ENCODE peak calls at places on chromosomes 6 and 20, in four cellular contexts. P is GM12878, K is psoas muscle, O is breast epithelium. L is an unnamed sample.

GRCh38 chr20:58236612-58237317 is 8.3 kb upstream of the ANKRD60 start:
- DNase-seq in K (peak; percentile 84), P (peak; percentile 12), O (peak; percentile 30), L (peak; percentile 94)

GRCh38 chr6:25329156-25329555 is 50.0 kb downstream of the CARMIL1 start:
- DNase-seq in O (no peak), P (no peak), K (no peak), L (no peak)

GRCh38 chr20:63349516-63349895 is 11.6 kb downstream of the CHRNA4 start:
- DNase-seq in K (no peak), O (no peak), P (no peak), L (no peak)

GRCh38 chr6:52953911-52954839 is 40.9 kb downstream of the GSTA4 start:
- DNase-seq in O (no peak), P (no peak), K (no peak), L (no peak)

GRCh38 chr6:127199470-127199869 is 67.2 kb upstream of the RNF146 start:
- DNase-seq in O (no peak), K (no peak), P (no peak), L (no peak)

GRCh38 chr6:69216127-69216526 is 580.7 kb downstream of the LMBRD1 start:
- DNase-seq in K (no peak), O (no peak), P (no peak), L (no peak)

GRCh38 chr6:146289816-146290588 is 253.6 kb upstream of the RAB32 start:
- DNase-seq in P (no peak), O (no peak), K (no peak), L (no peak)

GRCh38 chr6:113057567-113058053 is 710.5 kb downstream of the RFPL4B start:
- DNase-seq in P (no peak), O (no peak), K (no peak), L (no peak)

GRCh38 chr6:134619789-134620188 is 301.9 kb upstream of the SGK1 start:
- DNase-seq in P (no peak), K (no peak), O (no peak), L (no peak)

GRCh38 chr6:153167026-153167891 is 36.2 kb upstream of the RGS17 start:
- DNase-seq in P (no peak), O (no peak), K (no peak), L (no peak)

GRCh38 chr20:44861547-44862006 is 23.9 kb upstream of the YWHAB start:
- DNase-seq in P (no peak), K (peak; percentile 69), O (no peak), L (no peak)

GRCh38 chr20:48716086-48716485 is 111.7 kb downstream of the PREX1 start:
- DNase-seq in K (no peak), P (no peak), O (no peak), L (no peak)

GRCh38 chr6:32854376-32855178 is 585 bp downstream of the PSMB9 start:
- DNase-seq in K (no peak), O (no peak), P (no peak), L (peak; percentile 19)

GRCh38 chr6:72626126-72626525 is 4.3 kb downstream of the KCNQ5 start:
- DNase-seq in P (peak; percentile 77), O (no peak), K (no peak), L (no peak)

GRCh38 chr6:119351005-119351394 is 1.4 kb upstream of the MAN1A1 start:
- DNase-seq in P (no peak), O (no peak), K (no peak), L (no peak)

GRCh38 chr20:43379239-43379917 is 78.3 kb upstream of the SRSF6 start:
- DNase-seq in P (no peak), K (no peak), O (no peak), L (no peak)

DNA sequence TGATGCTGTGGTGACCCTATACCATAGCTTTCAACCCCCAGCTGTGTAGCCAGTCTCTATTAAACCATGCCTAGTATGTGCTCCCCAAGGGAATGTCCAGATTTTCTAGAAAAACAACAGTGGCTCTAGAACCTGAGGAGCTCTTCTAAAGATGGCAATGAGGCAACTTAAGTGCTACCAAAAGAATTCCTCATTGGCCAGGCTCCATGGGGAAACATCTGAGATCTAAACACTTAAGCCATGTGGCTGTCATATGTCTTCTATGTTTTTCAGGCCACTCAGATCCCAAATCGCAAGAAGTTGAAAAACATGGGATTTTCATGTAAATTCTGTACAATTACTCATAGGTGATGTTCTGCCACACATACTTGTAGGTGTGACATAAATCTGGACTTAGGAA is 191.1 kb downstream of the TPBG start:
- DNase-seq in K (no peak), P (no peak), O (no peak), L (no peak)
- H3K4me3 ChIP-seq in K (no peak overlapping the region), P (no peak overlapping the region), O (no peak overlapping the region), L (no peak overlapping the region)

DNA sequence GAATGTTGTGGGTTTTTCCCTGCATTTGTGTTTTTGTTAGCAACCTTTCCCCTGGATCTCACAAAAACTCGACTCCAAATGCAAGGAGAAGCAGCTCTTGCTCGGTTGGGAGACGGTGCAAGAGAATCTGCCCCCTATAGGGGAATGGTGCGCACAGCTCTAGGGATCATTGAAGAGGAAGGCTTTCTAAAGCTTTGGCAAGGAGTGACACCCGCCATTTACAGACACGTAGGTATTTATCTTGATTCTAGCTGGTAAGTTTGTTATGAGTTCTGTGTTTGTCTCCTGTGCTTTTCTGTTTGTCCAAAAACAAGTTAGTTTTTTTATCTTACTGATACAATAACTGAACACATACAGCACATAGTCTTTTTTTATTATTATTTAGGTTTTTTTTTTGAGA is 3.0 kb downstream of the SLC25A27 start:
- DNase-seq in K (no peak), O (no peak), P (no peak), L (no peak)
- TF ChIP-seq CTCF in K (peak; percentile 10), O (no peak), P (no peak), L (no peak)

DNA sequence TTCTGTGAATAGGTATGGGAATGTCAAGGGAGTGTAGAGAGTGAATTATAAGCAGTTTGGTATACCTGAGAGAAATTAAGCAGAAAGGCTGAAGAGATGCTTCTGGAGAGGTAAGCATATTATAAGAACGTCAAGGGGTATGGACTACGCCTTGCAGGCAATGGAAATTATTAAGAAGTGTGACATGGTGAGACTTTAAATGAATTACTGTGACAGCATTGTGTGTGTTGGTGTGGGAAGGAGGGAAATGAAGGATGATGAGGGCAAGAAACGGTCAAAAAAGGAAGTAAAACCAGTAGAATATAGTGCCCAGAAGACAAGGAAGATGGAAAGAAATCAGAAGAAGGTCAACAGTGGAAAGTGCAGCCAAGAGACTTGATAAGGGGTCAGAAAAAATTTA is 5.9 kb downstream of the KHDRBS2 start:
- DNase-seq in K (no peak), P (no peak), O (no peak), L (no peak)
- H3K4me3 ChIP-seq in K (no peak overlapping the region), P (no peak overlapping the region), O (no peak overlapping the region), L (no peak overlapping the region)

DNA sequence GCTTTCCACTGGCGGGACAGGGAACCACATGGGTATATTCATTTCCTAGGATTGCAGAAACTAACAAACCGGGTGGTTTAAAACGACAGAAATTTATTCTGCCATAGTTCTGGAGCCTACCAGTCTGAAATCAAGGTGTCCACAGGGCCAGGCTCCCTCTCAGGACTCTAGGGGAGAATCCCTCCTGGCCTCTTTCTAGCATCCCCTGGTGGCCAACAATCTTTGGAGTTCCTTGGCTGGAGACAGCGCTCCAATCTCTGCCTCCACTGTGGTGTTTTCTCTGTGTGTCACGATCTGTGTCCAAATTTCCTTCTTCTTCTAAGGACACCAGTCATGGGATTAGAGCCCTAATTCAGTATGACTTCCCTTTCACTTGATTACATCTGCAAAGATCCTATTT is 95.0 kb downstream of the SCML4 start:
- DNase-seq in O (no peak), P (no peak), K (no peak), L (no peak)
- TF ChIP-seq CTCF in O (no peak), P (no peak), K (no peak), L (no peak)

GRCh38 chr6:159951772-159952171 is 17.1 kb upstream of the IGF2R start:
- DNase-seq in K (no peak), O (no peak), P (no peak), L (no peak)

GRCh38 chr6:159952289-159953005 is 16.4 kb upstream of the IGF2R start:
- DNase-seq in P (no peak), O (no peak), K (no peak), L (no peak)

GRCh38 chr6:159948199-159948598 is 20.7 kb upstream of the IGF2R start:
- DNase-seq in K (no peak), P (no peak), O (no peak), L (no peak)

GRCh38 chr6:159955945-159956361 is 12.9 kb upstream of the IGF2R start:
- DNase-seq in O (no peak), P (no peak), K (no peak), L (no peak)

GRCh38 chr6:159953091-159953581 is 15.7 kb upstream of the IGF2R start:
- DNase-seq in O (no peak), P (no peak), K (peak; percentile 75), L (peak; percentile 45)
- H3K4me3 ChIP-seq in O (no peak overlapping the region), P (no peak overlapping the region), K (no peak overlapping the region), L (no peak overlapping the region)

GRCh38 chr6:14040042-14040441 is 77.5 kb upstream of the CD83 start:
- DNase-seq in K (no peak), O (no peak), P (no peak), L (no peak)
- TF ChIP-seq CTCF in K (no peak), O (no peak), P (no peak), L (no peak)

GRCh38 chr20:46894579-46894958 is at the start of gene EYA2:
- DNase-seq in P (no peak), O (no peak), K (peak; percentile 63), L (peak; percentile 11)

GRCh38 chr20:46893051-46893450 is 1.6 kb upstream of the EYA2 start:
- DNase-seq in P (no peak), K (no peak), O (no peak), L (no peak)

GRCh38 chr20:46895906-46896242 is 1.2 kb downstream of the EYA2 start:
- DNase-seq in O (no peak), K (no peak), P (no peak), L (no peak)

GRCh38 chr20:46894971-46895905 is 595 bp downstream of the EYA2 start:
- DNase-seq in O (peak; percentile 37), K (no peak), P (no peak), L (no peak)

DNA sequence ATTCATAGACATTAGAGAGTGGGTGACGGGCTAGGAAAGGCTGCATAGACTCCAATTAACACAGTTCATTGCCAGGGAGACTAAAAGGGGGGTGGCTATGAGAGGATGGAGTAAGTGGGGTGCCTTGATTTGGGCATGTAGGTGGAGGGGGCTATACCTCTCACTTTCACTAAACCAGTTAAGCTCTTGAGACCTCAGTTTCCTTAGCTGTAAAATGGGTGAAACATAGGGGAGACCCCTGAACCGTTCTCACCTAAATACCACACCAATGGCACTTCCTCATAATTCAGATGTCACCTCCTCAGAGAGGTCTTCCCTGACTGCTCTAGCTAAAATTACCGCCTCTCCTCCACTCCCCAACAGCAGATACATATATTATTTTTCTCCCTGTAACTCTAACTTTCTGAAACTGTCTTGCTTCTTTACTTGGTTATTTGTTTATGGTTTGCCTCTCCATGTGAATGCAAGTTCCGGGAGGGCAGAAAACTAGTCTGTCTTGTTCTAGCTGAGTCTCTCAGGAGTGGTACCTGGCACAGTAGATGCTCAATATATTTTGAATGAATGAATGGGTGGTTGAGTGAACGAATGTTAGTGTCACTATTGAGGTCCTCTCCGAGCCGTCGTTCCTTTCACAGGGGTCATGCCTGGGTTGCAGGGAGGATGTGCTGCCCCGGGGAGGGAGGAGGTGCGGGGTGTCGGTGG is 615 bp upstream of the EYA2 start:
- DNase-seq in O (no peak), P (no peak), K (no peak), L (no peak)
- H3K4me3 ChIP-seq in O (peak overlapping the region; percentile 74), P (no peak overlapping the region), K (peak overlapping the region; percentile 58), L (peak overlapping the region; percentile 39)

GRCh38 chr20:37245671-37246237 is 15.9 kb downstream of the GHRH start:
- DNase-seq in K (no peak), P (no peak), O (no peak), L (no peak)
- TF ChIP-seq CTCF in K (no peak), P (no peak), O (no peak), L (no peak)